ENCODE peak calls at places on chromosome X, in nine cellular contexts. T is thyroid gland, Q is heart left ventricle, L is A549, O is tibial nerve, C is HCT116, S is ovary, V is upper lobe of left lung, Z is stomach. U is an unnamed sample.
A peak's percentile ranks its signal among the peaks of the same experiment; 100 is the strongest.

GRCh38 chrX:49155243-49155899 is 7.2 kb upstream of the MAGIX start:
- DNase-seq in T (peak; percentile 63), Q (no peak), L (peak; percentile 60), O (no peak), C (peak; percentile 62), S (no peak), V (no peak), Z (peak; percentile 55), U (no peak)

GRCh38 chrX:3231766-3232165 is 114.7 kb downstream of the MXRA5 start:
- DNase-seq in T (no peak), Q (no peak), L (no peak), O (no peak), C (no peak), S (no peak), V (no peak), Z (no peak), U (no peak)

GRCh38 chrX:65601530-65602281 is 65.7 kb upstream of the MSN start:
- DNase-seq in T (peak; percentile 68), Q (peak; percentile 89), L (no peak), O (peak; percentile 83), C (no peak), S (peak; percentile 55), V (no peak), Z (peak; percentile 80), U (peak; percentile 50)

GRCh38 chrX:41921492-41922124 is 1.7 kb downstream of the CASK start:
- DNase-seq in T (no peak), Q (no peak), L (no peak), O (peak; percentile 4), C (no peak), S (no peak), V (no peak), Z (no peak), U (no peak)

GRCh38 chrX:13087322-13088154 is 43.1 kb upstream of the FAM9C start:
- DNase-seq in T (no peak), Q (no peak), L (no peak), O (no peak), C (no peak), S (no peak), V (no peak), Z (no peak), U (no peak)

GRCh38 chrX:18883234-18883960 is 100.5 kb downstream of the PHKA2 start:
- DNase-seq in T (peak; percentile 65), Q (peak; percentile 43), L (no peak), O (no peak), C (no peak), S (no peak), V (no peak), Z (peak; percentile 36), U (no peak)

GRCh38 chrX:51876441-51876840 is 17.0 kb upstream of the MAGED1 start:
- DNase-seq in T (no peak), Q (no peak), L (no peak), O (no peak), C (no peak), S (no peak), V (no peak), Z (no peak), U (no peak)

GRCh38 chrX:50579955-50580354 is 109.3 kb upstream of the DGKK start:
- DNase-seq in T (peak; percentile 34), Q (peak; percentile 13), L (peak; percentile 24), O (peak; percentile 7), C (peak; percentile 59), S (no peak), V (no peak), Z (peak; percentile 34), U (no peak)

GRCh38 chrX:54944816-54945215 is 24.2 kb downstream of the TRO start:
- DNase-seq in T (no peak), Q (no peak), L (no peak), O (no peak), C (no peak), S (no peak), V (no peak), Z (no peak), U (no peak)

GRCh38 chrX:81120936-81121351 is 80.8 kb downstream of the HMGN5 start:
- DNase-seq in T (peak; percentile 28), Q (peak; percentile 23), L (peak; percentile 13), O (peak; percentile 19), C (no peak), S (peak; percentile 23), V (no peak), Z (peak; percentile 34), U (peak; percentile 14)

GRCh38 chrX:102723456-102723855 is 2.9 kb downstream of the GPRASP3 start:
- DNase-seq in T (no peak), Q (no peak), L (no peak), O (no peak), C (no peak), S (no peak), V (no peak), Z (no peak), U (no peak)

GRCh38 chrX:136183917-136184316 is 36.6 kb downstream of the FHL1 start:
- DNase-seq in T (no peak), Q (no peak), L (no peak), O (no peak), C (no peak), S (no peak), V (no peak), Z (no peak), U (no peak)

GRCh38 chrX:1534321-1535168 is 2.4 kb downstream of the P2RY8 start:
- DNase-seq in T (no peak), Q (no peak), L (no peak), O (no peak), C (no peak), S (no peak), V (no peak), Z (no peak), U (no peak)

GRCh38 chrX:56802921-56803848 is 74.1 kb downstream of the NBDY start:
- DNase-seq in T (peak; percentile 61), Q (peak; percentile 23), L (no peak), O (peak; percentile 52), C (no peak), S (peak; percentile 91), V (no peak), Z (peak; percentile 75), U (peak; percentile 38)

GRCh38 chrX:24424948-24425347 is 40.1 kb upstream of the PDK3 start:
- DNase-seq in T (peak; percentile 9), Q (peak; percentile 45), L (no peak), O (peak; percentile 63), C (no peak), S (peak; percentile 57), V (no peak), Z (no peak), U (peak; percentile 48)

GRCh38 chrX:40406330-40406859 is 174.4 kb upstream of the ATP6AP2 start:
- DNase-seq in T (no peak), Q (no peak), L (no peak), O (no peak), C (no peak), S (no peak), V (no peak), Z (no peak), U (peak; percentile 7)

GRCh38 chrX:132482632-132483031 is 6.2 kb downstream of the MBNL3 start:
- DNase-seq in T (no peak), Q (no peak), L (no peak), O (no peak), C (no peak), S (no peak), V (no peak), Z (no peak), U (no peak)
- H3K27ac ChIP-seq in T (no peak overlapping the region), Q (no peak overlapping the region), L (no peak overlapping the region), O (no peak overlapping the region), C (no peak overlapping the region), S (no peak overlapping the region), V (no peak overlapping the region), Z (no peak overlapping the region), U (no peak overlapping the region)

DNA sequence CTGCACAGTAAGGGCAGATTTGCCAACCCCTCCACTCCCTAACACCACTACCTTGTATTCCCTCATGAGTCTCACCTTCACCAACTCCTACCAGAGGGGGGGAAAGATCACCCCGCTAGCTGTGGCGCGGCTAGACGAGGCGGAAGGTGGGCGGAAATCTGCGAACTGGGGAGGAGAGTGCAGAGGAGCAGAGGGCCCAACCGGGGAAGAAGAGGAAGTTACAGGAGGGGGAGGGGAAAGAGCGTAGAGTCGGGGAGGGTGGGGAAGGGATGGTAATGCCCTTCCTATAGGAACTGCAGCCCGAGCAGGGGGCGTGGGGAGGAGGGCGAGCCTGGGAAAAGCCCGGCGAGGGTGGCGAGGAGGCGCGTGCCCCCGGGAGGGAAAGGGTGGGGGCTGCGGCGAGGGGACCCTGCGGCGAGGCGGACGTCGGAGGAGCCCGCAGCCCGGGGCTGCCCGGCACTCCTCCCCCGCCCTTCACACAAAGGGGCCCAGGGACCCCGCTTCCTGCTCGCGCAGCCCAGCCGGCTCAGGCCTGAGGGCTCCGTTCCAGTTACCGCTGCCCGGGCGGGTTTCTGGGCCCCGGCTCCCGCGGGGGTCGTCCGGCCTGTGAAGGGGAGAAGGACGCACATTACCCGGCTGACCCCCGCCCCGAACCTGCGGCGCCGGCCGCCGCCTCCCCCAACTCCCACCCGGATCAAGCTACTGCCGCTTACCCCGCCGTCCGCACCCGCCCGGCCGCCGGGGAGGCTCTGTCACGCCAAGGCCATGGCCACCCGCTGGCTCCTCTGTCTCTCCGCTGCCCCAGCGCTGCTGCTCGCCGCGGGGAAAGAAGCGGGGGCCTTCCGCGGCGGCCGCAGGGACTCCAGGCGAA is 1.8 kb downstream of the RAP2C start:
- DNase-seq in T (peak; percentile 59), Q (peak; percentile 69), L (peak; percentile 68), O (peak; percentile 30), C (peak; percentile 74), S (peak; percentile 63), V (peak; percentile 89), Z (peak; percentile 61), U (peak; percentile 52)
- TF ChIP-seq POLR2A in T (no peak), Q (no peak), L (peak; percentile 51), O (no peak), C (no peak), S (no peak), V (peak; percentile 52), Z (no peak), U (peak; percentile 30)

GRCh38 chrX:133812382-133812781 is 173.0 kb downstream of the GPC3 start:
- DNase-seq in T (no peak), Q (no peak), L (no peak), O (no peak), C (no peak), S (no peak), V (no peak), Z (no peak), U (no peak)
- H3K4me1 ChIP-seq in T (no peaks in the 10 kb centered on the region), Q (no peaks in the 10 kb centered on the region), L (no peaks in the 10 kb centered on the region), O (no peaks in the 10 kb centered on the region), C (no peaks in the 10 kb centered on the region), S (no peaks in the 10 kb centered on the region), V (no peaks in the 10 kb centered on the region), Z (no peaks in the 10 kb centered on the region), U (no peaks in the 10 kb centered on the region)

GRCh38 chrX:154138857-154139256 is 5.2 kb upstream of the OPN1LW start:
- DNase-seq in T (no peak), Q (no peak), L (no peak), O (no peak), C (no peak), S (no peak), V (no peak), Z (no peak), U (no peak)

GRCh38 chrX:154136627-154137161 is 7.3 kb upstream of the OPN1LW start:
- DNase-seq in T (peak; percentile 63), Q (peak; percentile 69), L (peak; percentile 62), O (peak; percentile 40), C (peak; percentile 21), S (peak; percentile 81), V (peak; percentile 94), Z (peak; percentile 69), U (peak; percentile 14)

GRCh38 chrX:154131955-154132354 is 12.1 kb upstream of the OPN1LW start:
- DNase-seq in T (no peak), Q (no peak), L (no peak), O (no peak), C (no peak), S (no peak), V (no peak), Z (no peak), U (no peak)

GRCh38 chrX:154132366-154132765 is 11.7 kb upstream of the OPN1LW start:
- DNase-seq in T (no peak), Q (no peak), L (no peak), O (no peak), C (no peak), S (no peak), V (no peak), Z (no peak), U (no peak)

GRCh38 chrX:154135458-154136229 is 8.4 kb upstream of the OPN1LW start:
- DNase-seq in T (peak; percentile 35), Q (no peak), L (no peak), O (no peak), C (no peak), S (no peak), V (no peak), Z (no peak), U (no peak)
- H3K27ac ChIP-seq in T (no peak overlapping the region), Q (no peak overlapping the region), L (no peak overlapping the region), O (no peak overlapping the region), C (no peak overlapping the region), S (no peak overlapping the region), V (no peak overlapping the region), Z (no peak overlapping the region), U (no peak overlapping the region)